ENCODE peak calls at places on chromosomes 12 and 14, in seven cellular contexts. T is heart right ventricle; I is stomach; E is stimulated activated CD8-positive, alpha-beta memory T cell treated with anti-CD3 and anti-CD28 coated beads, Interleukin-4, amount 100 ng/mL, for 4 hours; U is activated B cell treated with CpG ODN at 0.5 μM for 24 hours; G is HCT116; B is stimulated activated CD4-positive, alpha-beta T cell treated with anti-CD3 and anti-CD28 coated beads, Interleukin-15, amount 100 ng/mL, for 24 hours. V is an unnamed sample.

GRCh38 chr12:135127-135526 is 68.6 kb downstream of the IQSEC3 start:
- DNase-seq in T (no peak), I (no peak), E (no peak), U (no peak), G (no peak), B (no peak), V (no peak)

GRCh38 chr12:9037431-9037830 is 48.1 kb downstream of the KLRG1 start:
- DNase-seq in T (no peak), I (no peak), E (no peak), U (no peak), G (no peak), B (peak), V (no peak)

GRCh38 chr12:7101694-7102131 is 7.3 kb downstream of the C1RL start:
- DNase-seq in T (no peak), I (no peak), E (no peak), U (no peak), G (no peak), B (no peak), V (no peak)

GRCh38 chr12:46149905-46150304 is 118.9 kb downstream of the SLC38A1 start:
- DNase-seq in T (no peak), I (no peak), E (no peak), U (no peak), G (no peak), B (no peak), V (no peak)

GRCh38 chr12:26787125-26787495 is 45.9 kb downstream of the ITPR2 start:
- DNase-seq in T (no peak), I (no peak), E (no peak), U (no peak), G (no peak), B (no peak), V (no peak)

GRCh38 chr12:115135800-115136211 is 451.8 kb upstream of the TBX3 start:
- DNase-seq in T (peak), I (no peak), E (no peak), U (no peak), G (no peak), B (no peak), V (peak)

GRCh38 chr12:65306603-65307501 is 28.4 kb downstream of the MSRB3 start:
- DNase-seq in T (peak), I (no peak), E (no peak), U (no peak), G (peak), B (peak), V (no peak)

GRCh38 chr12:26696048-26696612 is 136.9 kb downstream of the ITPR2 start:
- DNase-seq in T (no peak), I (no peak), E (no peak), U (no peak), G (no peak), B (no peak), V (no peak)

GRCh38 chr14:38171197-38171596 is 36.5 kb upstream of the SSTR1 start:
- DNase-seq in T (no peak), I (no peak), E (no peak), U (no peak), G (no peak), B (no peak), V (no peak)

GRCh38 chr14:67583711-67584644 is 16.1 kb downstream of the PIGH start:
- DNase-seq in T (no peak), I (peak), E (no peak), U (no peak), G (peak), B (peak), V (no peak)

GRCh38 chr12:11651377-11651776 is 1.9 kb downstream of the ETV6 start:
- DNase-seq in T (no peak), I (no peak), E (no peak), U (no peak), G (no peak), B (no peak), V (no peak)

GRCh38 chr12:110575326-110575725 is 7.8 kb downstream of the PPTC7 start:
- DNase-seq in T (no peak), I (no peak), E (no peak), U (no peak), G (no peak), B (no peak), V (no peak)

GRCh38 chr12:4809449-4810218 is 89.4 kb downstream of the GALNT8 start:
- DNase-seq in T (no peak), I (no peak), E (no peak), U (no peak), G (no peak), B (peak), V (no peak)

GRCh38 chr12:116640320-116640719 is 81.1 kb downstream of the MAP1LC3B2 start:
- DNase-seq in T (no peak), I (no peak), E (no peak), U (no peak), G (no peak), B (no peak), V (no peak)

GRCh38 chr12:117738233-117738632 is 230.6 kb downstream of the KSR2 start:
- DNase-seq in T (no peak), I (no peak), E (no peak), U (no peak), G (no peak), B (no peak), V (no peak)

GRCh38 chr12:61713121-61713520 is 547.1 kb upstream of the USP15 start:
- DNase-seq in T (no peak), I (no peak), E (no peak), U (no peak), G (no peak), B (no peak), V (no peak)

GRCh38 chr12:76183459-76184186 is 99.1 kb upstream of the NAP1L1 start:
- DNase-seq in T (no peak), I (no peak), E (no peak), U (no peak), G (peak), B (peak), V (peak)

V was measured in ureter.